ENCODE peak calls at places on chromosomes 5 and 9, in nine cellular contexts. V, P, Z, H, N, A, J, B and E are unnamed samples. For H3K4me1, the result is how much of the 10 kb centered on the place peaks cover.

GRCh38 chr9:106286249-106286648 is 576.7 kb upstream of the ZNF462 start:
- DNase-seq in H (no peak), P (no peak), A (no peak), B (no peak), Z (no peak), J (no peak), V (peak), N (no peak), E (no peak)

GRCh38 chr9:33731625-33732024 is 63.7 kb upstream of the PRSS3 start:
- DNase-seq in A (no peak), H (no peak), Z (no peak), B (no peak), N (no peak), V (no peak), P (no peak), J (no peak), E (no peak)

GRCh38 chr5:433836-434235 is 9.1 kb upstream of the EXOC3 start:
- DNase-seq in Z (no peak), B (no peak), A (peak), J (no peak), V (no peak), P (no peak), N (no peak), H (no peak), E (no peak)

GRCh38 chr9:85543196-85543595 is 198.6 kb downstream of the AGTPBP1 start:
- DNase-seq in N (no peak), B (no peak), H (no peak), J (no peak), V (no peak), P (no peak), Z (no peak), A (no peak), E (no peak)

GRCh38 chr9:95120781-95121370 is 196.6 kb downstream of the FANCC start:
- DNase-seq in B (no peak), H (no peak), N (no peak), Z (no peak), A (no peak), V (no peak), J (no peak), P (no peak), E (no peak)

GRCh38 chr5:142829821-142830220 is 59.6 kb downstream of the ARHGAP26 start:
- DNase-seq in H (no peak), A (no peak), J (peak), Z (no peak), N (no peak), B (no peak), V (no peak), P (no peak), E (no peak)

GRCh38 chr9:105832311-105832710 is 138.0 kb downstream of the TMEM38B start:
- DNase-seq in A (no peak), H (no peak), P (no peak), N (no peak), B (no peak), Z (no peak), J (peak), V (no peak), E (no peak)

GRCh38 chr5:157543825-157544622 is 31.6 kb downstream of the ADAM19 start:
- DNase-seq in H (no peak), A (no peak), N (no peak), J (peak), V (no peak), Z (no peak), B (no peak), P (no peak), E (no peak)

GRCh38 chr5:141850183-141850768 is 27.9 kb downstream of the PCDH1 start:
- DNase-seq in Z (peak), V (no peak), J (peak), H (peak), N (no peak), P (peak), A (no peak), B (no peak), E (no peak)

GRCh38 chr9:79300153-79300552 is 271.6 kb upstream of the TLE4 start:
- DNase-seq in V (no peak), P (no peak), J (no peak), Z (no peak), A (no peak), B (no peak), H (no peak), N (no peak), E (no peak)

GRCh38 chr9:15697459-15697858 is 144.6 kb downstream of the CCDC171 start:
- DNase-seq in V (no peak), A (no peak), B (no peak), J (peak), Z (no peak), H (no peak), N (no peak), P (no peak), E (no peak)

GRCh38 chr5:113367586-113367985 is 67.2 kb downstream of the TSSK1B start:
- DNase-seq in P (no peak), V (no peak), N (no peak), B (no peak), Z (no peak), A (no peak), J (no peak), H (no peak), E (no peak)

GRCh38 chr9:136199391-136200288 is 5.3 kb downstream of the LHX3 start:
- DNase-seq in H (no peak), Z (no peak), A (no peak), N (no peak), J (no peak), V (no peak), P (no peak), B (no peak), E (no peak)

GRCh38 chr5:154395407-154396106 is 50.2 kb upstream of the SAP30L start:
- DNase-seq in P (no peak), N (no peak), J (no peak), B (peak), A (peak), V (peak), Z (no peak), H (no peak), E (peak)

GRCh38 chr9:71509054-71509453 is 259.3 kb downstream of the CEMIP2 start:
- DNase-seq in H (no peak), V (no peak), N (no peak), P (no peak), Z (no peak), A (no peak), J (no peak), B (no peak), E (no peak)

GRCh38 chr5:411728-412127 is 31.2 kb upstream of the EXOC3 start:
- DNase-seq in B (no peak), P (no peak), V (no peak), A (no peak), H (no peak), N (no peak), J (no peak), Z (no peak), E (no peak)

GRCh38 chr5:156920042-156920860 is 42.8 kb downstream of the TIMD4 start:
- DNase-seq in V (no peak), A (no peak), H (no peak), P (no peak), J (no peak), B (no peak), Z (no peak), N (no peak), E (no peak)

GRCh38 chr9:20621553-20622329 is 558 bp downstream of the MLLT3 start:
- DNase-seq in V (no peak), B (peak), Z (peak), A (peak), N (peak), H (peak), P (peak), J (peak), E (peak)

GRCh38 chr5:160747559-160747958 is 104.5 kb downstream of the ATP10B start:
- DNase-seq in H (no peak), J (no peak), P (no peak), N (no peak), A (no peak), V (no peak), B (no peak), Z (no peak), E (no peak)

GRCh38 chr9:136791466-136792276 is 527 bp downstream of the TMEM141 start:
- DNase-seq in P (peak), A (peak), N (peak), Z (peak), B (peak), V (no peak), J (no peak), H (peak), E (peak)

GRCh38 chr9:37066139-37066725 is 32.2 kb upstream of the PAX5 start:
- DNase-seq in B (no peak), Z (no peak), P (no peak), N (peak), V (no peak), H (no peak), J (no peak), A (no peak), E (no peak)

GRCh38 chr5:155727512-155728145 is 599.3 kb upstream of the SGCD start:
- DNase-seq in P (no peak), H (no peak), B (no peak), A (no peak), J (no peak), Z (no peak), V (no peak), N (no peak), E (no peak)

GRCh38 chr9:19551124-19551929 is 142.5 kb downstream of the ACER2 start:
- DNase-seq in V (no peak), H (no peak), N (no peak), B (no peak), Z (no peak), P (no peak), A (no peak), J (peak), E (no peak)

GRCh38 chr9:69773258-69773657 is 13.4 kb upstream of the PTAR1 start:
- DNase-seq in A (no peak), H (no peak), J (no peak), Z (no peak), V (no peak), P (no peak), N (no peak), B (no peak), E (no peak)

GRCh38 chr5:122463221-122463620 is 151.2 kb downstream of the SNCAIP start:
- DNase-seq in H (no peak), B (no peak), A (no peak), P (no peak), J (peak), V (no peak), Z (no peak), N (no peak), E (no peak)

GRCh38 chr9:107484117-107484723 is 5.3 kb downstream of the KLF4 start:
- DNase-seq in Z (no peak), J (peak), N (peak), B (no peak), H (no peak), A (no peak), V (no peak), P (no peak), E (peak)

GRCh38 chr5:53071298-53071697 is 38.3 kb downstream of the MOCS2 start:
- DNase-seq in A (no peak), P (no peak), V (no peak), J (no peak), Z (no peak), B (no peak), N (no peak), H (no peak), E (no peak)

GRCh38 chr5:100623719-100624118 is 88.5 kb downstream of the FAM174A start:
- DNase-seq in H (no peak), B (no peak), V (no peak), P (no peak), N (peak), A (no peak), Z (no peak), J (peak), E (peak)

GRCh38 chr9:93218161-93218560 is 34.2 kb downstream of the WNK2 start:
- DNase-seq in A (no peak), N (no peak), Z (peak), V (no peak), H (no peak), P (peak), B (peak), J (no peak), E (peak)

GRCh38 chr9:82101475-82101874 is 112.9 kb downstream of the SPATA31D1 start:
- DNase-seq in A (no peak), N (peak), V (no peak), Z (no peak), J (no peak), P (no peak), B (no peak), H (no peak), E (no peak)

GRCh38 chr5:168947212-168947868 is 353.6 kb downstream of the SLIT3 start:
- DNase-seq in V (peak), N (peak), A (peak), J (peak), H (no peak), Z (no peak), B (no peak), P (peak), E (peak)

GRCh38 chr9:99092643-99093491 is 12.0 kb upstream of the TGFBR1 start:
- DNase-seq in B (no peak), A (no peak), N (no peak), V (no peak), P (no peak), J (no peak), Z (no peak), H (no peak), E (peak)

GRCh38 chr5:102858221-102858620 is 103.1 kb downstream of the PAM start:
- DNase-seq in Z (no peak), J (no peak), A (no peak), B (no peak), N (no peak), H (no peak), P (no peak), V (no peak), E (no peak)
- H3K27ac ChIP-seq in Z (no peak), J (no peak), A (no peak), B (no peak), N (no peak), H (no peak), P (no peak), V (no peak), E (no peak)

DNA sequence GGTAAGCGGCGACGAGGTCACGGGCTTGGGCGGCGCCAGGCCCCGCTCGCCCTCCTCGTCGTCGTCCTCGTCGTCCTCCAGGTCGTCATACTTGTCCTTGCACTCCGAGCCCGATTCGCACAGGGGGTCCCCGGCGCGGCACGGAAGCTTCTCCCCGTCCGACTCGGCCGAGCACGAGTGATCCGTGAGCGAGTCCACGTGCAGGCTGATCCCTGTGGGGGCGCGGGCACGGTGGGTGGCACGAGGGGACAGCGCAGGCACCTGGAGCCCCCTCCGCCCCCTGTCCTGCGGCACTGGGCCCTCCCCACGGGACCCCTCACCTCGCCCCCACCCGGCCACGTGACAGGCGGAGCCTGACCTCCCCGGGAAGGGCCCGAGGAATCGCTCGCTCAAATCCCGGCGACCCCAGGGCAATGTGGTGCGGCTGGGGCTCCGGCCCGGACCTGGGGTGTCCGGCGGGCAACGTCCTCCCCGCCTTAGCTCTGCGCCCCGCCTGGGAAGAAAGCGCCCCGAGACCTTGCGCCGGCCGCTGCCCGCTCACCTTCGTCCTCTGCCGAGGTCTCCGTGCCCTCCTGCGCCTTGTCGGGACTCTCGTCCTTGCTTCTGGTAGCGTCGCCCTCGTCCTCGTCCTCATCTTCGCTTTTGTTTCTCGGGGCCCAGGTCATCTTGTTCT is 2.5 kb downstream of the IRX2 start:
- DNase-seq in J (no peak), N (no peak), P (no peak), V (no peak), B (no peak), H (no peak), Z (no peak), A (no peak), E (no peak)
- H3K4me1 ChIP-seq in J (under half), N (under half), P (under half), V (under half), B (under half), H (under half), Z (under half), A (under half), E (under half)

GRCh38 chr5:175264406-175264805 is 179.6 kb downstream of the DRD1 start:
- DNase-seq in V (no peak), A (no peak), P (no peak), Z (no peak), N (no peak), J (no peak), H (no peak), B (no peak), E (no peak)
- H3K4me3 ChIP-seq in V (no peak), A (no peak), P (no peak), Z (no peak), N (no peak), J (no peak), H (no peak), B (no peak), E (no peak)

GRCh38 chr5:126900796-126901195 is 123.9 kb downstream of the LMNB1 start:
- DNase-seq in P (no peak), V (no peak), J (no peak), H (no peak), B (no peak), Z (no peak), N (no peak), A (no peak), E (no peak)

GRCh38 chr5:126898223-126898622 is 121.3 kb downstream of the LMNB1 start:
- DNase-seq in Z (no peak), B (no peak), N (no peak), J (no peak), V (no peak), H (no peak), P (no peak), A (no peak), E (no peak)

GRCh38 chr5:126896170-126896717 is 119.3 kb downstream of the LMNB1 start:
- DNase-seq in V (no peak), H (no peak), A (no peak), J (no peak), P (no peak), N (no peak), Z (no peak), B (no peak), E (no peak)
- H3K27ac ChIP-seq in V (no peak), H (no peak), A (no peak), J (no peak), P (no peak), N (no peak), Z (no peak), B (no peak), E (no peak)